ENCODE peak calls at places on chromosomes 6 and 20, in six cellular contexts. C is neural progenitor cell, H is GM10248, W is H9, A is HepG2, V is fibroblast of pulmonary artery. X is an unnamed sample.

GRCh38 chr20:37225146-37225545 is 36.5 kb downstream of the GHRH start:
- DNase-seq in C (no peak), H (no peak), W (no peak), A (no peak), V (no peak), X (no peak)

GRCh38 chr6:10355115-10355702 is 59.7 kb downstream of the TFAP2A start:
- DNase-seq in C (no peak), H (peak), W (no peak), A (no peak), V (no peak), X (no peak)

GRCh38 chr6:147154454-147154853 is 49.8 kb upstream of the STXBP5 start:
- DNase-seq in C (no peak), H (no peak), W (no peak), A (peak), V (peak), X (no peak)

GRCh38 chr6:3204921-3205320 is 22.5 kb downstream of the TUBB2B start:
- DNase-seq in C (no peak), H (no peak), W (no peak), A (no peak), V (no peak), X (no peak)

GRCh38 chr20:41480054-41480770 is 113.6 kb upstream of the EMILIN3 start:
- DNase-seq in C (no peak), H (no peak), W (no peak), A (no peak), V (peak), X (no peak)

GRCh38 chr6:37279366-37280134 is 21.6 kb upstream of the TMEM217 start:
- DNase-seq in C (no peak), H (no peak), W (no peak), A (no peak), V (peak), X (no peak)

GRCh38 chr20:5480824-5481600 is 164.3 kb upstream of the PROKR2 start:
- DNase-seq in C (no peak), H (no peak), W (no peak), A (no peak), V (no peak), X (no peak)

GRCh38 chr6:140758169-140758877 is 1374.4 kb upstream of the GJE1 start:
- DNase-seq in C (no peak), H (no peak), W (no peak), A (no peak), V (no peak), X (no peak)

GRCh38 chr6:89951574-89952360 is 57.5 kb downstream of the GJA10 start:
- DNase-seq in C (peak), H (no peak), W (peak), A (peak), V (peak), X (peak)

GRCh38 chr20:23022849-23023248 is 12.3 kb upstream of the SSTR4 start:
- DNase-seq in C (no peak), H (no peak), W (no peak), A (no peak), V (peak), X (no peak)

GRCh38 chr6:163872335-163872734 is 457.8 kb downstream of the QKI start:
- DNase-seq in C (no peak), H (no peak), W (no peak), A (no peak), V (peak), X (no peak)

GRCh38 chr6:116008470-116009229 is 52.0 kb downstream of the FRK start:
- DNase-seq in C (no peak), H (no peak), W (no peak), A (no peak), V (peak), X (no peak)

GRCh38 chr20:1924910-1925861 is 30.0 kb downstream of the SIRPA start:
- DNase-seq in C (no peak), H (no peak), W (peak), A (no peak), V (no peak), X (no peak)

GRCh38 chr6:41439524-41440418 is 104.4 kb downstream of the NCR2 start:
- DNase-seq in C (no peak), H (peak), W (no peak), A (no peak), V (no peak), X (no peak)

GRCh38 chr20:44734938-44735337 is 10.7 kb upstream of the KCNK15 start:
- DNase-seq in C (peak), H (no peak), W (no peak), A (no peak), V (peak), X (no peak)

GRCh38 chr20:34515484-34516037 is 661 bp upstream of the DYNLRB1 start:
- DNase-seq in C (peak), H (peak), W (peak), A (peak), V (peak), X (peak)

GRCh38 chr6:63565058-63565726 is 7.1 kb upstream of the LOC128125822 start:
- DNase-seq in C (no peak), H (no peak), W (no peak), A (peak), V (no peak), X (no peak)

GRCh38 chr6:43435682-43436437 is 8.5 kb downstream of the ABCC10 start:
- DNase-seq in C (no peak), H (no peak), W (no peak), A (no peak), V (no peak), X (no peak)

GRCh38 chr6:45991189-45991588 is 24.5 kb downstream of the CLIC5 start:
- DNase-seq in C (peak), H (no peak), W (peak), A (no peak), V (no peak), X (no peak)

GRCh38 chr6:148367418-148368024 is 24.9 kb downstream of the SASH1 start:
- DNase-seq in C (peak), H (no peak), W (peak), A (no peak), V (peak), X (no peak)

GRCh38 chr6:10338151-10338550 is 76.7 kb downstream of the TFAP2A start:
- DNase-seq in C (no peak), H (no peak), W (no peak), A (no peak), V (no peak), X (no peak)

GRCh38 chr6:97842536-97842935 is 559.5 kb upstream of the MMS22L start:
- DNase-seq in C (no peak), H (no peak), W (no peak), A (no peak), V (no peak), X (no peak)

GRCh38 chr6:39362487-39362865 is 40.0 kb upstream of the KCNK16 start:
- DNase-seq in C (peak), H (no peak), W (no peak), A (no peak), V (peak), X (no peak)

GRCh38 chr6:159988983-159989454 is 20.1 kb downstream of the IGF2R start:
- DNase-seq in C (no peak), H (no peak), W (no peak), A (no peak), V (peak), X (no peak)

GRCh38 chr20:50244352-50245149 is 53.9 kb downstream of the CEBPB start:
- DNase-seq in C (no peak), H (no peak), W (no peak), A (no peak), V (no peak), X (no peak)

GRCh38 chr6:43575772-43576551 is at the start of the genes POLH and XPO5:
- DNase-seq in C (peak), H (peak), W (peak), A (peak), V (peak), X (peak)

GRCh38 chr6:137776256-137776655 is 90.8 kb upstream of the TNFAIP3 start:
- DNase-seq in C (no peak), H (no peak), W (no peak), A (no peak), V (no peak), X (no peak)

GRCh38 chr6:166877906-166878305 is 78.4 kb downstream of the RNASET2 start:
- DNase-seq in C (no peak), H (no peak), W (no peak), A (no peak), V (no peak), X (no peak)

GRCh38 chr6:27426045-27426620 is 37.6 kb downstream of the ZNF391 start:
- DNase-seq in C (no peak), H (no peak), W (no peak), A (no peak), V (no peak), X (no peak)

GRCh38 chr6:130037207-130037811 is 18.9 kb downstream of the L3MBTL3 start:
- DNase-seq in C (no peak), H (no peak), W (no peak), A (no peak), V (peak), X (no peak)

GRCh38 chr6:13814176-13814937 is at the start of gene MCUR1:
- DNase-seq in C (peak), H (peak), W (peak), A (peak), V (peak), X (peak)

GRCh38 chr6:161151059-161151645 is 122.7 kb downstream of the AGPAT4 start:
- DNase-seq in C (no peak), H (no peak), W (no peak), A (no peak), V (no peak), X (no peak)

DNA sequence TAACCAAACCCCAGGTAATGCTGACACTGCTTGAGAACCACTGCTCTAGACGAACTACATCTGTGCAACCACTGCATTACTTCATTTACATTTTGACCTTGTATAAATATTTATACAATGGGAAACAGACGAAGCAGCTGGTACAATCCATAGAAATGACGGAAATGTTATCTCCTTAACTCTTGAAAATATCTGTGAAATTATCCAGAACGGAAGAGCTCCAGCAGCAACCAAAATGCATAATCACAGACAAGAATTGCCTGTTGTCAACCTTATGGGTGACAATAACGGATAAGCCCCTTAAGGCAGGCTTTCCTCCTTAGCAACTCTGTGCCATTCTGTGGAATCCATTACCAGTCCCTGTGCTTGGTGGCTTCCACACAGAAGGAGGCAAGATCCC is 115.4 kb downstream of the DTNBP1 start:
- DNase-seq in C (peak), H (no peak), W (no peak), A (no peak), V (peak), X (no peak)
- TF ChIP-seq CTCF in C (no peak), H (no peak), W (no peak), A (no peak), V (no peak), X (no peak)

GRCh38 chr20:21303061-21303871 is at the start of gene XRN2:
- DNase-seq in C (peak), H (peak), W (peak), A (peak), V (peak), X (peak)
- TF ChIP-seq CTCF in C (peak), H (no peak), W (no peak), A (peak), V (no peak), X (no peak)

DNA sequence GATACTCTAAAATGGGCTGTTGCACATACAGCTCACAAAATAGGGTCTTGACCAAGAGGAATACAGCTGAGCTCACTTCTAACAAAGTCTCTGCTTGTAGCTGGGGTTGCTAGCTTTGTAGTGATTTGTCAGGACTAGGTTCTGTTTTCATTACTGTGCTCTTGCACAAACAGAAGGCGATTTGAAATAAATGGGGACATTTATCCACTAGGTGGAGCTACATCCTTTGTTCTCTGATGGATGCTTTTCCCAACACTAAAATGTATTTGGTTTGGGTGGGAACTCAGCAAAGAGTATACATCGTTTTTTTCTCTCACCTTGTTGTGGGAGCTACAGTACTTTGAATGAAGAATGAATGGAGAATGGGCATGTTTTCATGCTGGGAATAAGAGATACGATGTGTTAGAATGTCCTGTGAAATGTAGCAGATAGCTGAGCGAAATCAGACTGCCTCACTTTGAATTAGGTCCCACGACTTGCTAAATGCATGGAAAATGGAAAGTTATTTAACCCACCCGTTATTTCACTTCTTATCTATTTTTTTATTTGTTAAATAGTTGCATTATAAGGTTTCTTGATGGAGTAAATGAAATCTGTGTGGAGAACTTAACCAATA is 494.7 kb upstream of the MAP3K7 start:
- DNase-seq in C (peak), H (peak), W (no peak), A (peak), V (peak), X (peak)
- TF ChIP-seq CTCF in C (peak), H (peak), W (peak), A (peak), V (peak), X (peak)

DNA sequence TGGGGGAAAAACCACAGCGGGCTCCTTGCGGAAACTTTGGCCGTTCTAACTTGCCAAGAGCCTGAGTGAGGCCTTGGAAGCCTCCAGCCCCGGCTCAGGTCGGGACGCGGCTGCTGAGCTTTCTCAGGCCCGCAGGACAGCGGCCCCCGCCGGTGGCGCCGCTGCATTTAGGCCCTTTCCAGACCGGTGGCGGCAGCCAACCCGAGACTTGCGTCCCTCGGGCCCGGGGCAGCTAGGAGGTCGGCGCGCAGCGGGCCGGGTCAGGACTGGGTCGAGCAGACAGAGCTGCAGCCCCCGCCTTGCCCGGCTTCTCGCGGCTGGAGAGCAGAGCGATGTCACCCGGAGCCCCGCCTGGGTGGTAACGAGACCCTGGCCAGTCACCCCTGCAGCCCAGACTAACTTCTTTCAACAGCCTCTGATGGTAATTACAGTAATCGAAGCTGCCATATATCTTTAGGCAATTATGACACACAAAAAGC is 2.7 kb downstream of the NR2E1 start:
- DNase-seq in C (peak), H (peak), W (peak), A (peak), V (peak), X (peak)
- TF ChIP-seq CTCF in C (peak), H (peak), W (peak), A (peak), V (peak), X (peak)

GRCh38 chr6:87701676-87702588 is at the start of gene AKIRIN2:
- DNase-seq in C (peak), H (peak), W (peak), A (peak), V (peak), X (peak)

GRCh38 chr6:87699576-87699975 is 2.5 kb downstream of the AKIRIN2 start:
- DNase-seq in C (no peak), H (no peak), W (no peak), A (no peak), V (no peak), X (no peak)

GRCh38 chr6:87702589-87702945 is 534 bp upstream of the AKIRIN2 start:
- DNase-seq in C (peak), H (no peak), W (no peak), A (peak), V (peak), X (no peak)

GRCh38 chr6:87700351-87700728 is 1.7 kb downstream of the AKIRIN2 start:
- DNase-seq in C (no peak), H (no peak), W (no peak), A (no peak), V (no peak), X (no peak)

GRCh38 chr6:87700729-87701675 is 1.0 kb downstream of the AKIRIN2 start:
- DNase-seq in C (peak), H (peak), W (no peak), A (peak), V (peak), X (peak)
- TF ChIP-seq CTCF in C (no peak), H (peak), W (no peak), A (peak), V (no peak), X (no peak)

GRCh38 chr6:28673800-28674671 is 148.4 kb downstream of the GPX5 start:
- DNase-seq in C (peak), H (peak), W (peak), A (peak), V (peak), X (peak)
- TF ChIP-seq CTCF in C (no peak), H (no peak), W (no peak), A (no peak), V (no peak), X (no peak)

GRCh38 chr6:150925655-150925928 is 60.1 kb downstream of the MTHFD1L start:
- DNase-seq in C (no peak), H (no peak), W (no peak), A (no peak), V (peak), X (no peak)

GRCh38 chr6:150929403-150929802 is 63.9 kb downstream of the MTHFD1L start:
- DNase-seq in C (no peak), H (no peak), W (no peak), A (no peak), V (no peak), X (no peak)

GRCh38 chr6:150924808-150925654 is 59.5 kb downstream of the MTHFD1L start:
- DNase-seq in C (no peak), H (no peak), W (no peak), A (no peak), V (peak), X (no peak)

GRCh38 chr6:150930816-150931215 is 65.3 kb downstream of the MTHFD1L start:
- DNase-seq in C (no peak), H (no peak), W (no peak), A (no peak), V (peak), X (no peak)

DNA sequence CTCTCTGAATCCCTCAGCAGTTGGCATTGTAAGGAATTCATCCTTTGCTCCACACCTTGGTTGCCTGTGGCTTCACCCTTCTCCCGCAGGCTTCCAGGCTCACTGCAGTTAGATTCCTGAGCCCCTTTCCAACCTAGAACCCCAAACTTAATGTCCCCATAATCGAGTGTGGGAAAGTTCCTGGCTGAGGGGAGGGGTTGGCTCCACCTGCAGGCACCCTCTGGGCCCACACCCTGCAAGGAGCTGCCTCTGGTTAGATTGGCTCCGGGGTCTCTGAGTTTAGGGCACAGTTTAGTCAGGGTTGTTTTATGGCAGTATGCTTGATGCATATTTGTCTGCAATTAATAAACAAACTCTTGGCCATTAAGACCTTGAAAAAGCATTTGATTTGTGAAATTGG is 63.4 kb downstream of the MTHFD1L start:
- DNase-seq in C (peak), H (peak), W (peak), A (no peak), V (no peak), X (peak)
- TF ChIP-seq CTCF in C (peak), H (peak), W (peak), A (peak), V (peak), X (peak)

DNA sequence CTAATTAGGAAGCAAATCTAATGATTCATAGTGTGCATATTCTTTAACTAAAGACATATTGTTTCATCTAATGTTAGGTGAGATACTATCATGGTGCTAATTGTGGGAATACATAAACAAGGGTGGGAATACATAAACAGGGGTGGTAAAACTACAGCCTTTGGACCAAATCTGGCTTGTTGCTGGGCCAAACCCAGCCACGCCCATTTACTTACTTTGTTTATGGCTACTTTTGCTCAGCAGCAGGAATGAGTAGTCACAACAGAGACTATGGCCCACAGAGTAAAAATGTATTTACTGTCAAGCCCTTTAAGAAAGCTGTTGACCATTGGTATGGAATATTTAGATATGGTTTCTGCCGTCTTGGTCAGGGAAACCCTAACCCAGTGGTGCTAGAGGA is 31.7 kb downstream of the FAM135A start:
- DNase-seq in C (no peak), H (no peak), W (no peak), A (no peak), V (no peak), X (no peak)
- TF ChIP-seq CTCF in C (no peak), H (no peak), W (no peak), A (no peak), V (no peak), X (no peak)